ENCODE peak calls at places on chromosome X, in ten cellular contexts. G is heart left ventricle; N is H9; O is right cardiac atrium; I is A549; B is tibial artery; V is CD4-positive, CD25-positive, alpha-beta regulatory T cell; Q is neuronal stem cell; W is WERI-Rb-1; L is mesendoderm. C is an unnamed sample.

GRCh38 chrX:54447461-54447860 is 7.3 kb downstream of the TSR2 start:
- DNase-seq in Q (no peak), W (no peak), B (no peak), V (no peak), I (peak; percentile 30), G (no peak), O (no peak), N (peak; percentile 38), L (peak; percentile 64), C (no peak)

GRCh38 chrX:41381685-41382084 is 47.7 kb downstream of the DDX3X start:
- DNase-seq in O (peak; percentile 69), N (peak; percentile 62), G (no peak), I (peak; percentile 93), W (no peak), B (peak; percentile 69), Q (no peak), L (peak; percentile 61), V (no peak), C (peak; percentile 61)

GRCh38 chrX:49059209-49060191 is 701 bp downstream of the CCDC120 start:
- DNase-seq in O (no peak), B (no peak), Q (no peak), W (no peak), N (no peak), G (no peak), L (no peak), V (no peak), I (no peak), C (no peak)

GRCh38 chrX:109952985-109953905 is 49.7 kb upstream of the TMEM164 start:
- DNase-seq in O (no peak), W (no peak), N (no peak), Q (no peak), I (no peak), V (no peak), B (no peak), L (no peak), G (no peak), C (no peak)

GRCh38 chrX:21723814-21724213 is 34.1 kb downstream of the SMPX start:
- DNase-seq in B (no peak), V (no peak), L (no peak), G (no peak), Q (no peak), O (no peak), N (no peak), W (peak; percentile 41), I (no peak), C (no peak)

GRCh38 chrX:133333154-133333750 is 82.0 kb downstream of the GPC4 start:
- DNase-seq in G (no peak), B (no peak), W (no peak), V (no peak), N (no peak), L (no peak), I (no peak), O (no peak), Q (no peak), C (no peak)

GRCh38 chrX:41033299-41033698 is 51.9 kb upstream of the USP9X start:
- DNase-seq in W (no peak), I (peak; percentile 82), V (no peak), O (no peak), L (no peak), N (no peak), G (no peak), B (no peak), Q (no peak), C (no peak)

GRCh38 chrX:2691543-2692220 is 587 bp downstream of the CD99 start:
- DNase-seq in G (peak; percentile 85), V (no peak), N (no peak), L (peak; percentile 57), O (peak; percentile 78), I (peak; percentile 67), W (no peak), B (peak; percentile 89), Q (no peak), C (peak; percentile 75)

GRCh38 chrX:100512471-100512870 is 72.3 kb upstream of the TNMD start:
- DNase-seq in L (no peak), N (no peak), B (no peak), W (no peak), V (no peak), I (peak; percentile 1), G (no peak), Q (no peak), O (no peak), C (no peak)

GRCh38 chrX:25531096-25531495 is 515.3 kb upstream of the ARX start:
- DNase-seq in I (no peak), V (no peak), Q (no peak), N (no peak), B (no peak), L (no peak), G (no peak), O (peak; percentile 14), W (no peak), C (no peak)

GRCh38 chrX:10755477-10756334 is 135.3 kb upstream of the MID1 start:
- DNase-seq in L (peak; percentile 95), B (no peak), V (no peak), O (no peak), I (peak; percentile 45), W (no peak), Q (peak; percentile 43), N (peak; percentile 68), G (no peak), C (no peak)

GRCh38 chrX:147875866-147876596 is 35.7 kb upstream of the FMR1 start:
- DNase-seq in I (no peak), N (no peak), V (no peak), O (no peak), Q (no peak), L (no peak), G (no peak), B (no peak), W (no peak), C (no peak)

GRCh38 chrX:68732906-68733493 is 85.5 kb downstream of the STARD8 start:
- DNase-seq in N (peak; percentile 72), B (peak; percentile 71), I (peak; percentile 64), L (peak; percentile 68), W (peak; percentile 60), O (peak; percentile 66), Q (peak; percentile 49), V (peak; percentile 51), G (peak; percentile 68), C (peak; percentile 69)

GRCh38 chrX:133668225-133668931 is 253.1 kb upstream of the GPC4 start:
- DNase-seq in B (no peak), I (no peak), O (no peak), L (peak; percentile 40), W (no peak), G (no peak), N (no peak), V (no peak), Q (no peak), C (no peak)

GRCh38 chrX:31546130-31546529 is 474.3 kb upstream of the FTHL17 start:
- DNase-seq in W (no peak), B (peak; percentile 58), L (peak; percentile 53), O (no peak), I (no peak), N (no peak), Q (no peak), V (no peak), G (no peak), C (no peak)

GRCh38 chrX:150499240-150499639 is 69.2 kb upstream of the MTM1 start:
- DNase-seq in N (no peak), G (no peak), Q (no peak), V (no peak), I (no peak), B (no peak), L (no peak), W (no peak), O (no peak), C (no peak)

GRCh38 chrX:154444755-154445246 is 860 bp downstream of the FAM50A start:
- DNase-seq in G (peak; percentile 16), W (no peak), I (no peak), L (no peak), B (no peak), V (no peak), N (no peak), Q (no peak), O (no peak), C (no peak)
- H3K27ac ChIP-seq in G (peak overlapping the region; percentile 83), W (peak overlapping the region; percentile 85), I (peak overlapping the region; percentile 92), L (no peak overlapping the region), B (peak overlapping the region; percentile 91), V (peak overlapping the region; percentile 73), N (no peak overlapping the region), Q (no peak overlapping the region), O (no peak overlapping the region), C (peak overlapping the region; percentile 76)

GRCh38 chrX:129593137-129593536 is 53.1 kb downstream of the OCRL start:
- DNase-seq in W (no peak), O (no peak), I (peak; percentile 30), V (no peak), G (no peak), Q (no peak), B (no peak), L (peak; percentile 69), N (no peak), C (no peak)
- H3K27ac ChIP-seq in W (no peak overlapping the region), O (no peak overlapping the region), I (no peak overlapping the region), V (no peak overlapping the region), G (no peak overlapping the region), Q (no peak overlapping the region), B (no peak overlapping the region), L (no peak overlapping the region), N (no peak overlapping the region), C (no peak overlapping the region)

DNA sequence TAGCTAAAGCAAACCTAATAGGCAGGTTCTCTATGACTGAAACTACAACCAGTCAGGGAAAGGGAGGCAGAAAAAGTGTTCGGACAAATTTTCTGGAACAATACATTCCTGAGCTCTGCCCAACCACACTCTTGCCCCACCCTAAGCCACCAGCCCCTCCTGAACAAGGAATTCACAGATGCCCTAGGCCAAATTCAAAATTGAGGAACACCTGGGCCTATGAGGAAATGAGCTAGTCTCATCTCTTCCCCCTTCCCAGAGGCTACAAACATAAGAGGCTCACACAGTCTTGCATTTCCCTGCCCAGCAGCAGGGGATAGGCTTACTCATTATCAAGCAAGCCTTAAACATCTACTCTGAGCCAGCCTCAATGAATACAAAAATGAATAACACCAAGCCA is 284.7 kb downstream of the ZNF674 start:
- DNase-seq in O (no peak), I (no peak), L (peak; percentile 74), G (no peak), Q (no peak), N (no peak), V (no peak), W (no peak), B (no peak), C (no peak)
- H3K27ac ChIP-seq in O (no peak overlapping the region), I (peak overlapping the region; percentile 62), L (no peak overlapping the region), G (no peak overlapping the region), Q (no peak overlapping the region), N (no peak overlapping the region), V (no peak overlapping the region), W (no peak overlapping the region), B (no peak overlapping the region), C (no peak overlapping the region)

DNA sequence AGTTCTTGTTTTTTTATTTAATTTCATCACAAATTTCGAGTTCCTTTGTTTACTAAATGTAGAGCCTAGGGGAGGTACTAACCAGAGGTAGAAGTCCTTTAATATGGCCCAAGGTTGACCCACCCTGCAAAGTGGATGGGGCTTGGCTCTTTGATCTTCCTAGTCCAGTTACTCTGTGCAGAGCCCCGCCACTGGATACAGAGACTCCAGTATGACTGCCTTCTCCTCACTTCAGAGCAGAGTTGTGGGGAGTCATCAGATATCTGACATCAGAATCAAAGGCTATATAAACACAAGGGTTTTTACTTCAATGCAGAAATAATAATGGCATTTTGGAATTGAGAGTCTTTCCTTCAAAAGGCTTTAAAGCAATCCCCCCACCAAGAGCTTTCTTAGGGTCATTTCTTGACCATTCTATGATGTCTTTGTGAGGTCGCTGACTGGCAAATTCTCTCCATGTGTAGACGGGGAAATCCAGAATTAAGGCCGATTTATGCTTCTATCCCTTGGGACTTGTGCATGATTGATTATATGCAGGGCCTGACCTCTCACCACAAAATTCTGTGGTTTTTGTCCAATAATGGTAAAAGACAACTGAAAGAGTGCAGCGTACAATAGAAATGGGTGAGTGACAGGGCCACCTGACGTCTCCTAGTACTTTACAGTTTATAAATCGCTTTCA is 88.3 kb upstream of the CITED1 start:
- DNase-seq in L (no peak), B (no peak), G (no peak), Q (no peak), V (no peak), O (no peak), W (no peak), N (no peak), I (no peak), C (no peak)
- H3K27ac ChIP-seq in L (no peak overlapping the region), B (no peak overlapping the region), G (no peak overlapping the region), Q (no peak overlapping the region), V (no peak overlapping the region), O (no peak overlapping the region), W (no peak overlapping the region), N (no peak overlapping the region), I (no peak overlapping the region), C (no peak overlapping the region)

C was measured in lower lobe of right lung.